ENCODE peak calls at places on chromosomes 5 and 9, in nine cellular contexts. Q is uterus, C is A549, L is right lobe of liver, F is transverse colon, R is stomach, A is GM12878, H is K562, J is HepG2. N is an unnamed sample.

GRCh38 chr5:168174376-168174775 is 117.1 kb upstream of the WWC1 start:
- DNase-seq in C (no peak), Q (no peak), L (no peak), R (no peak), J (no peak), H (no peak), F (no peak), A (peak), N (no peak)

GRCh38 chr5:141758316-141758965 is 76.4 kb upstream of the ARAP3 start:
- DNase-seq in L (no peak), R (no peak), A (no peak), H (no peak), Q (no peak), C (no peak), J (no peak), F (no peak), N (no peak)

GRCh38 chr9:135240222-135240621 is 152.8 kb downstream of the OLFM1 start:
- DNase-seq in J (no peak), H (no peak), L (peak), Q (no peak), F (no peak), R (no peak), A (no peak), C (no peak), N (no peak)

GRCh38 chr9:124553738-124554137 is 46.5 kb upstream of the NR5A1 start:
- DNase-seq in H (no peak), Q (no peak), L (no peak), A (no peak), F (no peak), J (no peak), R (no peak), C (no peak), N (no peak)

GRCh38 chr9:113454914-113455761 is 8.4 kb upstream of the RGS3 start:
- DNase-seq in R (peak), A (no peak), J (peak), F (no peak), L (peak), C (peak), Q (peak), H (peak), N (peak)

GRCh38 chr9:79812507-79813261 is 240.9 kb downstream of the TLE4 start:
- DNase-seq in J (no peak), Q (no peak), R (no peak), C (no peak), F (no peak), L (no peak), H (no peak), A (peak), N (no peak)

GRCh38 chr9:128903871-128904371 is 16.9 kb upstream of the PHYHD1 start:
- DNase-seq in F (no peak), R (no peak), L (no peak), C (no peak), H (no peak), Q (no peak), J (no peak), A (no peak), N (no peak)

GRCh38 chr5:96963267-96963666 is 27.4 kb downstream of the LNPEP start:
- DNase-seq in C (no peak), A (peak), F (peak), Q (peak), H (peak), J (no peak), R (no peak), L (no peak), N (peak)

GRCh38 chr5:40914835-40915234 is 5.5 kb downstream of the C7 start:
- DNase-seq in A (no peak), C (no peak), R (no peak), J (no peak), H (no peak), Q (no peak), F (no peak), L (no peak), N (no peak)

GRCh38 chr9:6681147-6681956 is 35.8 kb upstream of the GLDC start:
- DNase-seq in J (peak), H (peak), F (peak), Q (peak), R (peak), C (peak), L (peak), A (peak), N (peak)
- TF ChIP-seq POLR2A in J (peak), H (peak), F (peak), Q (peak), R (peak), C (peak), L (peak), A (peak), N (peak)

GRCh38 chr5:93665649-93666048 is 75.8 kb downstream of the POU5F2 start:
- DNase-seq in H (no peak), F (no peak), C (no peak), J (no peak), Q (no peak), R (no peak), L (no peak), A (no peak), N (no peak)
- H3K4me3 ChIP-seq in H (no peak), F (no peak), C (no peak), J (no peak), Q (no peak), R (no peak), L (no peak), A (no peak), N (no peak)

DNA sequence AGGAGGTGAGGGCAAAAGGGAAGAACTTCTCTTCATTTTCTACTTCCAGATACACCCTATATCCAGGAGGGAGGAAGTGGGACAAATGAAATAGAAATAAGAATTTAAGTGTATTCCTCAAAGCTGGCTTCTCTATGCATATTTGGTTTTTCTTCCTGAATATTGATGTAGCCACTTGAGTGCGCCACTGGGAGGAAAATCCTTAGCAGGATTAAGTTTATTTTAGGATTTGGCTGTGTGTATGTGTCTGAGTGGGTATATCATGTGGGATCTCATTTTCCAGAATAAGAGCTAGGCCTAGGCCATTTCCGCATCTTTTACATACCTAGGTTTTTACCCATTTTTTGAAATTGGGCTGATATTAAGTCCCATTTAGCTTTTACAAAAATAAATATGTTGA is 42.5 kb downstream of the MAP1B start:
- DNase-seq in R (no peak), F (no peak), L (no peak), H (no peak), C (no peak), Q (no peak), J (no peak), A (no peak), N (no peak)
- TF ChIP-seq CTCF in R (no peak), F (no peak), L (no peak), H (peak), C (peak), Q (no peak), J (no peak), A (no peak), N (no peak)

DNA sequence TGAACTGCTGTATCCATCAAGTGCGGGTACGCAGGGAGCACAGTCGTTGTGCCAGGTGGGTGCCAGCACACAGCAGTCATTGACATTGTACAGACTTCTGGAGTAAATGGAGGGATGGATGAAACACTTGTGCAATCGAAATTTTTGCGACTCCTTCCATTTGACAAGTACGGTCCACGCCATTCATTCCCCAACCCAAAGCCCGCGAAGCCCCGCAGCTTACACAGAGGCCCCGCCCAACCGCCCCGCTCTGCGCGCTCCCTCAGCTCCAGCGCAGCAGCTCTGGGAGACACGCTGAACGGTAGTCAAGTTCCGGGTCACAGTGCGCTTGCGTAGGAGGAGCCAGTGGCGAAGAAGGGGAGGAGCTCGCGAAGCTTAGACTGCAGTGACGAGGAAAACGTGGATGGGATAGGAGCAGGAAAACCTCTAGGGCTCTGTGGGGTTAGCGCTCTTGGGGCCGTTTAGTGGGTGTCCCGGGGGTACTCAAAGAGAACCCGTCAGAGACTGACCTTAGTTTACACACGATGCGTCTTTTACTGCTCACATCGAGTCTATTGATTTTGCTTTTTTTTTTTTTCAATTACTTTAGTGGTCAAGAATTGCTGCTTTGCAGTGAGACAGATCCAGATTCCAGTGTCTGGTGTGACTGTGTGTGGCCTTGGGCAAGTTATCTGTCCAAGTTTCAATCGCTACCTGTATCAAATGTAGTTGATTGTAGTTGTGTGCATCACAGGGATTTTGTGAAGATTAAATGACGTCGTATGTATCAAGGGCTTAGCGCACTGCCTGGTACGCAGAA is 15.3 kb upstream of the MSANTD3 start:
- DNase-seq in L (peak), F (peak), R (peak), H (no peak), A (peak), J (peak), Q (peak), C (peak), N (peak)
- TF ChIP-seq POLR2A in L (peak), F (no peak), R (no peak), H (no peak), A (peak), J (peak), Q (no peak), C (peak), N (peak)

DNA sequence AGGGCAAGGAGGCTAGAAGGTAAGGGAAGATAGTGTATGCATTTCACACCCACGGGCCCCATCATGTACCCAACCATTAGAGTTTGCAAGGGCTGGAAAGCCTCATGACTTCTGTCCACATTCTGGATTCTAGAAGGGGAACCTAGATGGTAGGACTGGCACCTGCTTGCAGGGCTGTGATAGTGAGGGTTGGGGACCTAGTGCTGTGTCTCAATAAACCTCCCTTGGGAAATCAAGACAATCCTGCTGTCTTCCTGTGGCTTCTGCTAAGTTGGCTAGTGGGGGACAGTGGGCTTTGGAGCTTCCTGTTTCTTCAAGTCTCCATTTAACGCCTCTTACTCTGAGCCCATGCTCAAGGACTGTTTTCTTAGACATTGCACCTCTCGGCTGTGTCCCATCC is 43.6 kb upstream of the SYNPO start:
- DNase-seq in C (no peak), L (no peak), F (no peak), R (no peak), J (no peak), Q (no peak), A (no peak), H (no peak), N (no peak)
- H3K4me3 ChIP-seq in C (no peak), L (no peak), F (no peak), R (no peak), J (no peak), Q (no peak), A (no peak), H (no peak), N (no peak)

DNA sequence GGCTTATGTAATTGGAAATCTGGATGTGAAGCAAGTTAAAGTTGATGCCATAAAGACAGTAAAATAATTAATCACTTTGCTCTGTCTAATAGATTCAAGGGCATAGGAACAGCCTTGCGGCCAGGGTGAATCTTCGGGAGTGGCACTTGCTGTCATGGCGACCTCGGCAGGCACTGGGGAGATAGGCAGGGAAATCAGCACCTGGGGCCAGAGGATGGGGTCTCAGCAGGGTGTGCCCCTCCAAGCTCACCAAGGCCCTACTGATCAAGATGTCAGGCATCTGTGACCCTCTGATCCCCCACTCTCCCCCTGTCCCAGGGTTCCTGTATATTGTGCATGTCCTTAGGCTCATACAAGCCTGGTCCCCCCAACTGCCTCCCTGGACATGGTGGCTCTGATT is 187.3 kb downstream of the MELK start:
- DNase-seq in R (no peak), C (no peak), L (no peak), H (no peak), J (no peak), A (no peak), Q (no peak), F (no peak), N (no peak)
- TF ChIP-seq CTCF in R (no peak), C (no peak), L (no peak), H (no peak), J (no peak), A (no peak), Q (no peak), F (no peak), N (no peak)

N was measured in body of pancreas.